ENCODE peak calls at places on chromosomes 6 and 20, in nine cellular contexts. One of them, this sample, is unnamed.
A peak's percentile ranks its signal among the peaks of the same experiment; 100 is the strongest.

GRCh38 chr20:59481082-59482018 is 123.0 kb upstream of the PHACTR3 start:
- DNase-seq in stimulated activated CD4-positive, alpha-beta T cell treated with anti-CD3 and anti-CD28 coated beads, Interleukin-1b, Interleukin-23, amount 100 ng/mL, for 24 hours: no peak
- DNase-seq in activated naive CD8-positive, alpha-beta T cell treated with anti-CD3 and anti-CD28 coated beads, Interleukin-2, amount 50 U/mL, for 24 hours: no peak
- DNase-seq in stimulated activated naive B cell treated with anti-CD40 and anti-IgM and Interleukin-4, amounts not matched to agents 10 μg/mL and 1 μg/mL and 100 μg/mL, for 72 hours: no peak
- DNase-seq in non-pigmented ciliary epithelial cell: no peak
- DNase-seq in naive B cell: no peak
- DNase-seq in fibroblast of the aortic adventitia: no peak
- DNase-seq in T-cell: no peak
- DNase-seq in globus pallidus: no peak
- DNase-seq in this sample: no peak

GRCh38 chr6:83215131-83216047 is 22.2 kb downstream of the RWDD2A start:
- DNase-seq in T-cell: peak; percentile 40
- DNase-seq in activated naive CD8-positive, alpha-beta T cell treated with anti-CD3 and anti-CD28 coated beads, Interleukin-2, amount 50 U/mL, for 24 hours: peak; percentile 46
- DNase-seq in stimulated activated naive B cell treated with anti-CD40 and anti-IgM and Interleukin-4, amounts not matched to agents 10 μg/mL and 1 μg/mL and 100 μg/mL, for 72 hours: peak; percentile 40
- DNase-seq in naive B cell: peak; percentile 51
- DNase-seq in globus pallidus: peak; percentile 79
- DNase-seq in non-pigmented ciliary epithelial cell: no peak
- DNase-seq in stimulated activated CD4-positive, alpha-beta T cell treated with anti-CD3 and anti-CD28 coated beads, Interleukin-1b, Interleukin-23, amount 100 ng/mL, for 24 hours: peak; percentile 21
- DNase-seq in fibroblast of the aortic adventitia: peak; percentile 88
- DNase-seq in this sample: peak; percentile 23

GRCh38 chr6:39850897-39851296 is 58.7 kb downstream of the DAAM2 start:
- DNase-seq in naive B cell: no peak
- DNase-seq in activated naive CD8-positive, alpha-beta T cell treated with anti-CD3 and anti-CD28 coated beads, Interleukin-2, amount 50 U/mL, for 24 hours: no peak
- DNase-seq in globus pallidus: no peak
- DNase-seq in non-pigmented ciliary epithelial cell: no peak
- DNase-seq in T-cell: no peak
- DNase-seq in stimulated activated naive B cell treated with anti-CD40 and anti-IgM and Interleukin-4, amounts not matched to agents 10 μg/mL and 1 μg/mL and 100 μg/mL, for 72 hours: no peak
- DNase-seq in fibroblast of the aortic adventitia: no peak
- DNase-seq in stimulated activated CD4-positive, alpha-beta T cell treated with anti-CD3 and anti-CD28 coated beads, Interleukin-1b, Interleukin-23, amount 100 ng/mL, for 24 hours: no peak
- DNase-seq in this sample: no peak

GRCh38 chr6:45532626-45533258 is 155.0 kb upstream of the SUPT3H start:
- DNase-seq in activated naive CD8-positive, alpha-beta T cell treated with anti-CD3 and anti-CD28 coated beads, Interleukin-2, amount 50 U/mL, for 24 hours: no peak
- DNase-seq in globus pallidus: no peak
- DNase-seq in T-cell: no peak
- DNase-seq in naive B cell: no peak
- DNase-seq in stimulated activated CD4-positive, alpha-beta T cell treated with anti-CD3 and anti-CD28 coated beads, Interleukin-1b, Interleukin-23, amount 100 ng/mL, for 24 hours: no peak
- DNase-seq in stimulated activated naive B cell treated with anti-CD40 and anti-IgM and Interleukin-4, amounts not matched to agents 10 μg/mL and 1 μg/mL and 100 μg/mL, for 72 hours: no peak
- DNase-seq in fibroblast of the aortic adventitia: peak; percentile 42
- DNase-seq in non-pigmented ciliary epithelial cell: no peak
- DNase-seq in this sample: no peak

GRCh38 chr6:42960243-42961019 is at the start of gene GNMT:
- DNase-seq in fibroblast of the aortic adventitia: no peak
- DNase-seq in globus pallidus: no peak
- DNase-seq in stimulated activated naive B cell treated with anti-CD40 and anti-IgM and Interleukin-4, amounts not matched to agents 10 μg/mL and 1 μg/mL and 100 μg/mL, for 72 hours: peak; percentile 12
- DNase-seq in activated naive CD8-positive, alpha-beta T cell treated with anti-CD3 and anti-CD28 coated beads, Interleukin-2, amount 50 U/mL, for 24 hours: peak; percentile 31
- DNase-seq in T-cell: no peak
- DNase-seq in naive B cell: peak; percentile 32
- DNase-seq in non-pigmented ciliary epithelial cell: no peak
- DNase-seq in stimulated activated CD4-positive, alpha-beta T cell treated with anti-CD3 and anti-CD28 coated beads, Interleukin-1b, Interleukin-23, amount 100 ng/mL, for 24 hours: no peak
- DNase-seq in this sample: no peak

GRCh38 chr20:19976595-19977372 is 40.4 kb upstream of the NAA20 start:
- DNase-seq in fibroblast of the aortic adventitia: peak; percentile 79
- DNase-seq in naive B cell: no peak
- DNase-seq in activated naive CD8-positive, alpha-beta T cell treated with anti-CD3 and anti-CD28 coated beads, Interleukin-2, amount 50 U/mL, for 24 hours: no peak
- DNase-seq in T-cell: no peak
- DNase-seq in non-pigmented ciliary epithelial cell: peak; percentile 58
- DNase-seq in globus pallidus: peak; percentile 82
- DNase-seq in stimulated activated CD4-positive, alpha-beta T cell treated with anti-CD3 and anti-CD28 coated beads, Interleukin-1b, Interleukin-23, amount 100 ng/mL, for 24 hours: no peak
- DNase-seq in stimulated activated naive B cell treated with anti-CD40 and anti-IgM and Interleukin-4, amounts not matched to agents 10 μg/mL and 1 μg/mL and 100 μg/mL, for 72 hours: no peak
- DNase-seq in this sample: no peak

GRCh38 chr6:37793067-37793466 is 26.5 kb upstream of the ZFAND3 start:
- DNase-seq in non-pigmented ciliary epithelial cell: no peak
- DNase-seq in T-cell: no peak
- DNase-seq in stimulated activated naive B cell treated with anti-CD40 and anti-IgM and Interleukin-4, amounts not matched to agents 10 μg/mL and 1 μg/mL and 100 μg/mL, for 72 hours: no peak
- DNase-seq in naive B cell: no peak
- DNase-seq in stimulated activated CD4-positive, alpha-beta T cell treated with anti-CD3 and anti-CD28 coated beads, Interleukin-1b, Interleukin-23, amount 100 ng/mL, for 24 hours: no peak
- DNase-seq in globus pallidus: no peak
- DNase-seq in activated naive CD8-positive, alpha-beta T cell treated with anti-CD3 and anti-CD28 coated beads, Interleukin-2, amount 50 U/mL, for 24 hours: no peak
- DNase-seq in fibroblast of the aortic adventitia: peak; percentile 33
- DNase-seq in this sample: no peak

GRCh38 chr20:2602046-2602735 is 50.2 kb upstream of the NOP56 start:
- DNase-seq in non-pigmented ciliary epithelial cell: no peak
- DNase-seq in naive B cell: no peak
- DNase-seq in activated naive CD8-positive, alpha-beta T cell treated with anti-CD3 and anti-CD28 coated beads, Interleukin-2, amount 50 U/mL, for 24 hours: no peak
- DNase-seq in T-cell: no peak
- DNase-seq in fibroblast of the aortic adventitia: no peak
- DNase-seq in stimulated activated CD4-positive, alpha-beta T cell treated with anti-CD3 and anti-CD28 coated beads, Interleukin-1b, Interleukin-23, amount 100 ng/mL, for 24 hours: no peak
- DNase-seq in globus pallidus: no peak
- DNase-seq in stimulated activated naive B cell treated with anti-CD40 and anti-IgM and Interleukin-4, amounts not matched to agents 10 μg/mL and 1 μg/mL and 100 μg/mL, for 72 hours: no peak
- DNase-seq in this sample: no peak

GRCh38 chr6:100347901-100348550 is 116.7 kb downstream of the SIM1 start:
- DNase-seq in stimulated activated naive B cell treated with anti-CD40 and anti-IgM and Interleukin-4, amounts not matched to agents 10 μg/mL and 1 μg/mL and 100 μg/mL, for 72 hours: no peak
- DNase-seq in activated naive CD8-positive, alpha-beta T cell treated with anti-CD3 and anti-CD28 coated beads, Interleukin-2, amount 50 U/mL, for 24 hours: no peak
- DNase-seq in globus pallidus: no peak
- DNase-seq in non-pigmented ciliary epithelial cell: peak; percentile 72
- DNase-seq in T-cell: no peak
- DNase-seq in stimulated activated CD4-positive, alpha-beta T cell treated with anti-CD3 and anti-CD28 coated beads, Interleukin-1b, Interleukin-23, amount 100 ng/mL, for 24 hours: no peak
- DNase-seq in fibroblast of the aortic adventitia: peak; percentile 68
- DNase-seq in naive B cell: no peak
- DNase-seq in this sample: no peak

GRCh38 chr20:33465536-33466302 is 22.2 kb upstream of the SNTA1 start:
- DNase-seq in stimulated activated naive B cell treated with anti-CD40 and anti-IgM and Interleukin-4, amounts not matched to agents 10 μg/mL and 1 μg/mL and 100 μg/mL, for 72 hours: no peak
- DNase-seq in T-cell: no peak
- DNase-seq in stimulated activated CD4-positive, alpha-beta T cell treated with anti-CD3 and anti-CD28 coated beads, Interleukin-1b, Interleukin-23, amount 100 ng/mL, for 24 hours: no peak
- DNase-seq in naive B cell: peak; percentile 19
- DNase-seq in fibroblast of the aortic adventitia: no peak
- DNase-seq in activated naive CD8-positive, alpha-beta T cell treated with anti-CD3 and anti-CD28 coated beads, Interleukin-2, amount 50 U/mL, for 24 hours: no peak
- DNase-seq in globus pallidus: peak; percentile 97
- DNase-seq in non-pigmented ciliary epithelial cell: no peak
- DNase-seq in this sample: no peak

GRCh38 chr6:26158581-26159416 is 71.6 kb downstream of the HFE start:
- DNase-seq in stimulated activated naive B cell treated with anti-CD40 and anti-IgM and Interleukin-4, amounts not matched to agents 10 μg/mL and 1 μg/mL and 100 μg/mL, for 72 hours: peak; percentile 48
- DNase-seq in activated naive CD8-positive, alpha-beta T cell treated with anti-CD3 and anti-CD28 coated beads, Interleukin-2, amount 50 U/mL, for 24 hours: peak; percentile 57
- DNase-seq in non-pigmented ciliary epithelial cell: no peak
- DNase-seq in fibroblast of the aortic adventitia: peak; percentile 57
- DNase-seq in stimulated activated CD4-positive, alpha-beta T cell treated with anti-CD3 and anti-CD28 coated beads, Interleukin-1b, Interleukin-23, amount 100 ng/mL, for 24 hours: no peak
- DNase-seq in naive B cell: peak; percentile 65
- DNase-seq in globus pallidus: peak; percentile 55
- DNase-seq in T-cell: peak; percentile 65
- DNase-seq in this sample: no peak

GRCh38 chr6:150070236-150070860 is 1.4 kb upstream of the ULBP3 start:
- DNase-seq in globus pallidus: no peak
- DNase-seq in non-pigmented ciliary epithelial cell: no peak
- DNase-seq in activated naive CD8-positive, alpha-beta T cell treated with anti-CD3 and anti-CD28 coated beads, Interleukin-2, amount 50 U/mL, for 24 hours: no peak
- DNase-seq in stimulated activated CD4-positive, alpha-beta T cell treated with anti-CD3 and anti-CD28 coated beads, Interleukin-1b, Interleukin-23, amount 100 ng/mL, for 24 hours: no peak
- DNase-seq in naive B cell: no peak
- DNase-seq in T-cell: no peak
- DNase-seq in stimulated activated naive B cell treated with anti-CD40 and anti-IgM and Interleukin-4, amounts not matched to agents 10 μg/mL and 1 μg/mL and 100 μg/mL, for 72 hours: no peak
- DNase-seq in fibroblast of the aortic adventitia: no peak
- DNase-seq in this sample: no peak

GRCh38 chr20:42549496-42549895 is 640.2 kb downstream of the PTPRT start:
- DNase-seq in globus pallidus: no peak
- DNase-seq in stimulated activated CD4-positive, alpha-beta T cell treated with anti-CD3 and anti-CD28 coated beads, Interleukin-1b, Interleukin-23, amount 100 ng/mL, for 24 hours: no peak
- DNase-seq in stimulated activated naive B cell treated with anti-CD40 and anti-IgM and Interleukin-4, amounts not matched to agents 10 μg/mL and 1 μg/mL and 100 μg/mL, for 72 hours: no peak
- DNase-seq in fibroblast of the aortic adventitia: no peak
- DNase-seq in non-pigmented ciliary epithelial cell: no peak
- DNase-seq in naive B cell: no peak
- DNase-seq in T-cell: no peak
- DNase-seq in activated naive CD8-positive, alpha-beta T cell treated with anti-CD3 and anti-CD28 coated beads, Interleukin-2, amount 50 U/mL, for 24 hours: no peak
- DNase-seq in this sample: no peak

GRCh38 chr6:53095716-53096115 is 30.5 kb downstream of the FBXO9 start:
- DNase-seq in stimulated activated CD4-positive, alpha-beta T cell treated with anti-CD3 and anti-CD28 coated beads, Interleukin-1b, Interleukin-23, amount 100 ng/mL, for 24 hours: no peak
- DNase-seq in naive B cell: no peak
- DNase-seq in T-cell: no peak
- DNase-seq in globus pallidus: no peak
- DNase-seq in stimulated activated naive B cell treated with anti-CD40 and anti-IgM and Interleukin-4, amounts not matched to agents 10 μg/mL and 1 μg/mL and 100 μg/mL, for 72 hours: no peak
- DNase-seq in non-pigmented ciliary epithelial cell: no peak
- DNase-seq in activated naive CD8-positive, alpha-beta T cell treated with anti-CD3 and anti-CD28 coated beads, Interleukin-2, amount 50 U/mL, for 24 hours: no peak
- DNase-seq in fibroblast of the aortic adventitia: peak; percentile 5
- DNase-seq in this sample: no peak

GRCh38 chr6:136967874-136968752 is 46.0 kb downstream of the SLC35D3 start:
- DNase-seq in activated naive CD8-positive, alpha-beta T cell treated with anti-CD3 and anti-CD28 coated beads, Interleukin-2, amount 50 U/mL, for 24 hours: peak; percentile 65
- DNase-seq in non-pigmented ciliary epithelial cell: peak; percentile 27
- DNase-seq in globus pallidus: peak; percentile 49
- DNase-seq in stimulated activated CD4-positive, alpha-beta T cell treated with anti-CD3 and anti-CD28 coated beads, Interleukin-1b, Interleukin-23, amount 100 ng/mL, for 24 hours: peak; percentile 34
- DNase-seq in stimulated activated naive B cell treated with anti-CD40 and anti-IgM and Interleukin-4, amounts not matched to agents 10 μg/mL and 1 μg/mL and 100 μg/mL, for 72 hours: peak; percentile 58
- DNase-seq in fibroblast of the aortic adventitia: peak; percentile 73
- DNase-seq in naive B cell: peak; percentile 42
- DNase-seq in T-cell: peak; percentile 27
- DNase-seq in this sample: no peak

GRCh38 chr6:115370202-115370601 is 690.5 kb downstream of the FRK start:
- DNase-seq in fibroblast of the aortic adventitia: no peak
- DNase-seq in naive B cell: no peak
- DNase-seq in T-cell: no peak
- DNase-seq in activated naive CD8-positive, alpha-beta T cell treated with anti-CD3 and anti-CD28 coated beads, Interleukin-2, amount 50 U/mL, for 24 hours: no peak
- DNase-seq in stimulated activated naive B cell treated with anti-CD40 and anti-IgM and Interleukin-4, amounts not matched to agents 10 μg/mL and 1 μg/mL and 100 μg/mL, for 72 hours: no peak
- DNase-seq in stimulated activated CD4-positive, alpha-beta T cell treated with anti-CD3 and anti-CD28 coated beads, Interleukin-1b, Interleukin-23, amount 100 ng/mL, for 24 hours: no peak
- DNase-seq in non-pigmented ciliary epithelial cell: no peak
- DNase-seq in globus pallidus: no peak
- DNase-seq in this sample: peak; percentile 2

GRCh38 chr6:31178143-31179041 is 7.9 kb upstream of the POU5F1 start:
- DNase-seq in non-pigmented ciliary epithelial cell: no peak
- DNase-seq in activated naive CD8-positive, alpha-beta T cell treated with anti-CD3 and anti-CD28 coated beads, Interleukin-2, amount 50 U/mL, for 24 hours: no peak
- DNase-seq in globus pallidus: no peak
- DNase-seq in stimulated activated CD4-positive, alpha-beta T cell treated with anti-CD3 and anti-CD28 coated beads, Interleukin-1b, Interleukin-23, amount 100 ng/mL, for 24 hours: no peak
- DNase-seq in fibroblast of the aortic adventitia: peak; percentile 25
- DNase-seq in stimulated activated naive B cell treated with anti-CD40 and anti-IgM and Interleukin-4, amounts not matched to agents 10 μg/mL and 1 μg/mL and 100 μg/mL, for 72 hours: no peak
- DNase-seq in naive B cell: no peak
- DNase-seq in T-cell: no peak
- DNase-seq in this sample: no peak

GRCh38 chr20:10927936-10928860 is 254.4 kb upstream of the JAG1 start:
- DNase-seq in globus pallidus: no peak
- DNase-seq in T-cell: no peak
- DNase-seq in naive B cell: no peak
- DNase-seq in fibroblast of the aortic adventitia: peak; percentile 45
- DNase-seq in activated naive CD8-positive, alpha-beta T cell treated with anti-CD3 and anti-CD28 coated beads, Interleukin-2, amount 50 U/mL, for 24 hours: no peak
- DNase-seq in stimulated activated CD4-positive, alpha-beta T cell treated with anti-CD3 and anti-CD28 coated beads, Interleukin-1b, Interleukin-23, amount 100 ng/mL, for 24 hours: no peak
- DNase-seq in stimulated activated naive B cell treated with anti-CD40 and anti-IgM and Interleukin-4, amounts not matched to agents 10 μg/mL and 1 μg/mL and 100 μg/mL, for 72 hours: no peak
- DNase-seq in non-pigmented ciliary epithelial cell: no peak
- DNase-seq in this sample: no peak

GRCh38 chr20:10603971-10604864 is 69.6 kb downstream of the JAG1 start:
- DNase-seq in naive B cell: no peak
- DNase-seq in globus pallidus: peak; percentile 44
- DNase-seq in fibroblast of the aortic adventitia: peak; percentile 89
- DNase-seq in stimulated activated naive B cell treated with anti-CD40 and anti-IgM and Interleukin-4, amounts not matched to agents 10 μg/mL and 1 μg/mL and 100 μg/mL, for 72 hours: no peak
- DNase-seq in activated naive CD8-positive, alpha-beta T cell treated with anti-CD3 and anti-CD28 coated beads, Interleukin-2, amount 50 U/mL, for 24 hours: no peak
- DNase-seq in T-cell: no peak
- DNase-seq in non-pigmented ciliary epithelial cell: no peak
- DNase-seq in stimulated activated CD4-positive, alpha-beta T cell treated with anti-CD3 and anti-CD28 coated beads, Interleukin-1b, Interleukin-23, amount 100 ng/mL, for 24 hours: no peak
- DNase-seq in this sample: no peak

GRCh38 chr6:44225579-44226325 is 2.4 kb downstream of the SLC29A1 start:
- DNase-seq in T-cell: no peak
- DNase-seq in stimulated activated naive B cell treated with anti-CD40 and anti-IgM and Interleukin-4, amounts not matched to agents 10 μg/mL and 1 μg/mL and 100 μg/mL, for 72 hours: no peak
- DNase-seq in fibroblast of the aortic adventitia: no peak
- DNase-seq in activated naive CD8-positive, alpha-beta T cell treated with anti-CD3 and anti-CD28 coated beads, Interleukin-2, amount 50 U/mL, for 24 hours: no peak
- DNase-seq in globus pallidus: no peak
- DNase-seq in naive B cell: no peak
- DNase-seq in non-pigmented ciliary epithelial cell: no peak
- DNase-seq in stimulated activated CD4-positive, alpha-beta T cell treated with anti-CD3 and anti-CD28 coated beads, Interleukin-1b, Interleukin-23, amount 100 ng/mL, for 24 hours: no peak
- DNase-seq in this sample: no peak

GRCh38 chr20:60470366-60470765 is 512.1 kb downstream of the CDH26 start:
- DNase-seq in naive B cell: no peak
- DNase-seq in non-pigmented ciliary epithelial cell: no peak
- DNase-seq in activated naive CD8-positive, alpha-beta T cell treated with anti-CD3 and anti-CD28 coated beads, Interleukin-2, amount 50 U/mL, for 24 hours: no peak
- DNase-seq in stimulated activated naive B cell treated with anti-CD40 and anti-IgM and Interleukin-4, amounts not matched to agents 10 μg/mL and 1 μg/mL and 100 μg/mL, for 72 hours: no peak
- DNase-seq in T-cell: no peak
- DNase-seq in fibroblast of the aortic adventitia: no peak
- DNase-seq in globus pallidus: no peak
- DNase-seq in stimulated activated CD4-positive, alpha-beta T cell treated with anti-CD3 and anti-CD28 coated beads, Interleukin-1b, Interleukin-23, amount 100 ng/mL, for 24 hours: no peak
- DNase-seq in this sample: no peak

GRCh38 chr6:51992834-51993233 is 94.6 kb downstream of the PKHD1 start:
- DNase-seq in stimulated activated CD4-positive, alpha-beta T cell treated with anti-CD3 and anti-CD28 coated beads, Interleukin-1b, Interleukin-23, amount 100 ng/mL, for 24 hours: no peak
- DNase-seq in T-cell: no peak
- DNase-seq in non-pigmented ciliary epithelial cell: no peak
- DNase-seq in stimulated activated naive B cell treated with anti-CD40 and anti-IgM and Interleukin-4, amounts not matched to agents 10 μg/mL and 1 μg/mL and 100 μg/mL, for 72 hours: no peak
- DNase-seq in globus pallidus: no peak
- DNase-seq in activated naive CD8-positive, alpha-beta T cell treated with anti-CD3 and anti-CD28 coated beads, Interleukin-2, amount 50 U/mL, for 24 hours: no peak
- DNase-seq in naive B cell: no peak
- DNase-seq in fibroblast of the aortic adventitia: no peak
- DNase-seq in this sample: no peak

GRCh38 chr6:79671605-79672266 is 40.6 kb downstream of the SH3BGRL2 start:
- DNase-seq in activated naive CD8-positive, alpha-beta T cell treated with anti-CD3 and anti-CD28 coated beads, Interleukin-2, amount 50 U/mL, for 24 hours: peak; percentile 41
- DNase-seq in non-pigmented ciliary epithelial cell: peak; percentile 23
- DNase-seq in stimulated activated CD4-positive, alpha-beta T cell treated with anti-CD3 and anti-CD28 coated beads, Interleukin-1b, Interleukin-23, amount 100 ng/mL, for 24 hours: peak; percentile 9
- DNase-seq in naive B cell: no peak
- DNase-seq in fibroblast of the aortic adventitia: peak; percentile 13
- DNase-seq in T-cell: peak; percentile 1
- DNase-seq in stimulated activated naive B cell treated with anti-CD40 and anti-IgM and Interleukin-4, amounts not matched to agents 10 μg/mL and 1 μg/mL and 100 μg/mL, for 72 hours: no peak
- DNase-seq in globus pallidus: no peak
- DNase-seq in this sample: no peak

GRCh38 chr20:25553819-25554296 is 31.5 kb downstream of the NINL start:
- DNase-seq in fibroblast of the aortic adventitia: peak; percentile 58
- DNase-seq in T-cell: no peak
- DNase-seq in naive B cell: no peak
- DNase-seq in stimulated activated naive B cell treated with anti-CD40 and anti-IgM and Interleukin-4, amounts not matched to agents 10 μg/mL and 1 μg/mL and 100 μg/mL, for 72 hours: no peak
- DNase-seq in non-pigmented ciliary epithelial cell: no peak
- DNase-seq in stimulated activated CD4-positive, alpha-beta T cell treated with anti-CD3 and anti-CD28 coated beads, Interleukin-1b, Interleukin-23, amount 100 ng/mL, for 24 hours: no peak
- DNase-seq in globus pallidus: no peak
- DNase-seq in activated naive CD8-positive, alpha-beta T cell treated with anti-CD3 and anti-CD28 coated beads, Interleukin-2, amount 50 U/mL, for 24 hours: no peak
- DNase-seq in this sample: no peak

GRCh38 chr6:137094411-137095008 is 49.7 kb upstream of the IL20RA start:
- DNase-seq in naive B cell: peak; percentile 60
- DNase-seq in stimulated activated CD4-positive, alpha-beta T cell treated with anti-CD3 and anti-CD28 coated beads, Interleukin-1b, Interleukin-23, amount 100 ng/mL, for 24 hours: peak; percentile 10
- DNase-seq in activated naive CD8-positive, alpha-beta T cell treated with anti-CD3 and anti-CD28 coated beads, Interleukin-2, amount 50 U/mL, for 24 hours: peak; percentile 54
- DNase-seq in stimulated activated naive B cell treated with anti-CD40 and anti-IgM and Interleukin-4, amounts not matched to agents 10 μg/mL and 1 μg/mL and 100 μg/mL, for 72 hours: peak; percentile 53
- DNase-seq in T-cell: peak; percentile 34
- DNase-seq in globus pallidus: peak; percentile 80
- DNase-seq in fibroblast of the aortic adventitia: peak; percentile 85
- DNase-seq in non-pigmented ciliary epithelial cell: peak; percentile 28
- DNase-seq in this sample: peak; percentile 15

GRCh38 chr6:48535569-48535968 is 424.6 kb upstream of the PTCHD4 start:
- DNase-seq in naive B cell: no peak
- DNase-seq in fibroblast of the aortic adventitia: peak; percentile 57
- DNase-seq in T-cell: no peak
- DNase-seq in activated naive CD8-positive, alpha-beta T cell treated with anti-CD3 and anti-CD28 coated beads, Interleukin-2, amount 50 U/mL, for 24 hours: no peak
- DNase-seq in stimulated activated naive B cell treated with anti-CD40 and anti-IgM and Interleukin-4, amounts not matched to agents 10 μg/mL and 1 μg/mL and 100 μg/mL, for 72 hours: no peak
- DNase-seq in non-pigmented ciliary epithelial cell: peak; percentile 35
- DNase-seq in stimulated activated CD4-positive, alpha-beta T cell treated with anti-CD3 and anti-CD28 coated beads, Interleukin-1b, Interleukin-23, amount 100 ng/mL, for 24 hours: no peak
- DNase-seq in globus pallidus: no peak
- DNase-seq in this sample: peak; percentile 3

GRCh38 chr6:108380876-108381275 is 86.0 kb downstream of the AFG1L start:
- DNase-seq in naive B cell: no peak
- DNase-seq in non-pigmented ciliary epithelial cell: no peak
- DNase-seq in globus pallidus: no peak
- DNase-seq in T-cell: no peak
- DNase-seq in activated naive CD8-positive, alpha-beta T cell treated with anti-CD3 and anti-CD28 coated beads, Interleukin-2, amount 50 U/mL, for 24 hours: no peak
- DNase-seq in stimulated activated naive B cell treated with anti-CD40 and anti-IgM and Interleukin-4, amounts not matched to agents 10 μg/mL and 1 μg/mL and 100 μg/mL, for 72 hours: no peak
- DNase-seq in stimulated activated CD4-positive, alpha-beta T cell treated with anti-CD3 and anti-CD28 coated beads, Interleukin-1b, Interleukin-23, amount 100 ng/mL, for 24 hours: no peak
- DNase-seq in fibroblast of the aortic adventitia: no peak
- DNase-seq in this sample: no peak

GRCh38 chr6:146598785-146599405 is at the start of gene ADGB:
- DNase-seq in stimulated activated CD4-positive, alpha-beta T cell treated with anti-CD3 and anti-CD28 coated beads, Interleukin-1b, Interleukin-23, amount 100 ng/mL, for 24 hours: no peak
- DNase-seq in fibroblast of the aortic adventitia: peak; percentile 27
- DNase-seq in stimulated activated naive B cell treated with anti-CD40 and anti-IgM and Interleukin-4, amounts not matched to agents 10 μg/mL and 1 μg/mL and 100 μg/mL, for 72 hours: no peak
- DNase-seq in T-cell: no peak
- DNase-seq in naive B cell: no peak
- DNase-seq in globus pallidus: peak; percentile 24
- DNase-seq in activated naive CD8-positive, alpha-beta T cell treated with anti-CD3 and anti-CD28 coated beads, Interleukin-2, amount 50 U/mL, for 24 hours: no peak
- DNase-seq in non-pigmented ciliary epithelial cell: no peak
- DNase-seq in this sample: peak; percentile 20

GRCh38 chr6:7541175-7542064 is at the start of gene DSP:
- DNase-seq in stimulated activated CD4-positive, alpha-beta T cell treated with anti-CD3 and anti-CD28 coated beads, Interleukin-1b, Interleukin-23, amount 100 ng/mL, for 24 hours: no peak
- DNase-seq in T-cell: no peak
- DNase-seq in non-pigmented ciliary epithelial cell: no peak
- DNase-seq in naive B cell: peak; percentile 70
- DNase-seq in activated naive CD8-positive, alpha-beta T cell treated with anti-CD3 and anti-CD28 coated beads, Interleukin-2, amount 50 U/mL, for 24 hours: peak; percentile 42
- DNase-seq in fibroblast of the aortic adventitia: no peak
- DNase-seq in stimulated activated naive B cell treated with anti-CD40 and anti-IgM and Interleukin-4, amounts not matched to agents 10 μg/mL and 1 μg/mL and 100 μg/mL, for 72 hours: no peak
- DNase-seq in globus pallidus: no peak
- DNase-seq in this sample: no peak

GRCh38 chr6:31004285-31004684 is 6.0 kb upstream of the MUC22 start:
- DNase-seq in globus pallidus: no peak
- DNase-seq in non-pigmented ciliary epithelial cell: no peak
- DNase-seq in stimulated activated naive B cell treated with anti-CD40 and anti-IgM and Interleukin-4, amounts not matched to agents 10 μg/mL and 1 μg/mL and 100 μg/mL, for 72 hours: peak; percentile 7
- DNase-seq in naive B cell: no peak
- DNase-seq in activated naive CD8-positive, alpha-beta T cell treated with anti-CD3 and anti-CD28 coated beads, Interleukin-2, amount 50 U/mL, for 24 hours: no peak
- DNase-seq in stimulated activated CD4-positive, alpha-beta T cell treated with anti-CD3 and anti-CD28 coated beads, Interleukin-1b, Interleukin-23, amount 100 ng/mL, for 24 hours: no peak
- DNase-seq in T-cell: no peak
- DNase-seq in fibroblast of the aortic adventitia: no peak
- DNase-seq in this sample: no peak

GRCh38 chr20:37323985-37324384 is 22.0 kb upstream of the SRC start:
- DNase-seq in naive B cell: no peak
- DNase-seq in activated naive CD8-positive, alpha-beta T cell treated with anti-CD3 and anti-CD28 coated beads, Interleukin-2, amount 50 U/mL, for 24 hours: no peak
- DNase-seq in fibroblast of the aortic adventitia: peak; percentile 91
- DNase-seq in T-cell: no peak
- DNase-seq in stimulated activated CD4-positive, alpha-beta T cell treated with anti-CD3 and anti-CD28 coated beads, Interleukin-1b, Interleukin-23, amount 100 ng/mL, for 24 hours: no peak
- DNase-seq in stimulated activated naive B cell treated with anti-CD40 and anti-IgM and Interleukin-4, amounts not matched to agents 10 μg/mL and 1 μg/mL and 100 μg/mL, for 72 hours: no peak
- DNase-seq in non-pigmented ciliary epithelial cell: peak; percentile 55
- DNase-seq in globus pallidus: no peak
- DNase-seq in this sample: no peak